ENCODE peak calls at places on chromosomes 12 and 14, in seven cellular contexts. V is ACHN; L is GM12865; A is Calu3; K is AG04450; J is AML-193; D is stimulated activated CD4-positive, alpha-beta T cell treated with anti-CD3 and anti-CD28 coated beads, Interleukin-12 subunit alpha, Interleukin-12 subunit beta, amount 100 ng/mL, for 24 hours. W is an unnamed sample.

GRCh38 chr12:91222746-91223145 is 40.1 kb upstream of the DCN start:
- DNase-seq in K (no peak), L (no peak), D (no peak), V (no peak), A (no peak), J (no peak), W (no peak)

GRCh38 chr14:80544366-80544765 is 333.1 kb upstream of the DIO2 start:
- DNase-seq in D (no peak), K (no peak), J (no peak), L (no peak), V (no peak), A (no peak), W (no peak)

GRCh38 chr12:123063535-123063934 is 83.1 kb downstream of the ARL6IP4 start:
- DNase-seq in D (no peak), J (peak), A (peak), K (no peak), V (peak), L (peak), W (peak)

GRCh38 chr12:57603758-57604453 is 718 bp upstream of the DTX3 start:
- DNase-seq in V (peak), D (no peak), A (no peak), L (no peak), K (no peak), J (no peak), W (no peak)

GRCh38 chr12:5589055-5589454 is 157.1 kb downstream of the NTF3 start:
- DNase-seq in V (no peak), J (no peak), D (no peak), L (no peak), K (no peak), A (no peak), W (no peak)

GRCh38 chr12:2301531-2302461 is 249.0 kb downstream of the CACNA1C start:
- DNase-seq in A (no peak), K (peak), D (no peak), V (no peak), J (no peak), L (no peak), W (no peak)

GRCh38 chr14:50957296-50957695 is 13.0 kb upstream of the PYGL start:
- DNase-seq in D (no peak), J (no peak), L (no peak), K (no peak), A (no peak), V (no peak), W (no peak)

GRCh38 chr14:52112336-52113018 is 43.6 kb upstream of the NID2 start:
- DNase-seq in L (no peak), J (no peak), D (no peak), A (no peak), K (no peak), V (no peak), W (no peak)

GRCh38 chr14:23022849-23023499 is 11.7 kb downstream of the PSMB5 start:
- DNase-seq in D (no peak), V (no peak), K (no peak), A (no peak), L (no peak), J (no peak), W (no peak)

GRCh38 chr14:102249041-102249440 is 55.9 kb downstream of the MOK start:
- DNase-seq in D (no peak), K (no peak), L (no peak), A (no peak), J (no peak), V (no peak), W (no peak)

GRCh38 chr14:92687681-92688433 is 60.6 kb downstream of the LGMN start:
- DNase-seq in V (no peak), K (no peak), D (no peak), J (no peak), A (no peak), L (no peak), W (no peak)

GRCh38 chr14:52844262-52845060 is 53.1 kb upstream of the GNPNAT1 start:
- DNase-seq in V (no peak), L (no peak), A (no peak), K (no peak), D (no peak), J (no peak), W (no peak)

GRCh38 chr12:130053641-130054040 is 108.6 kb upstream of the FZD10 start:
- DNase-seq in K (no peak), L (no peak), D (no peak), V (no peak), J (no peak), A (no peak), W (no peak)

GRCh38 chr14:74937171-74937570 is 14.1 kb upstream of the RPS6KL1 start:
- DNase-seq in K (no peak), V (no peak), J (no peak), D (no peak), A (no peak), L (no peak), W (no peak)

GRCh38 chr14:53355581-53356112 is 202.5 kb upstream of the DDHD1 start:
- DNase-seq in D (no peak), J (no peak), V (peak), K (no peak), L (peak), A (no peak), W (peak)

GRCh38 chr14:75050852-75051555 is at the start of gene MLH3:
- DNase-seq in V (peak), K (peak), D (peak), L (peak), J (peak), A (peak), W (peak)

GRCh38 chr14:65333926-65334687 is 78.4 kb upstream of the FUT8 start:
- DNase-seq in D (no peak), J (no peak), L (no peak), V (no peak), K (peak), A (no peak), W (no peak)

GRCh38 chr14:105394714-105395537 is 3.4 kb upstream of the TEX22 start:
- DNase-seq in A (no peak), D (no peak), L (no peak), J (no peak), V (no peak), K (no peak), W (no peak)

GRCh38 chr12:30013051-30013450 is 229.3 kb upstream of the TMTC1 start:
- DNase-seq in L (no peak), D (no peak), K (no peak), V (peak), A (no peak), J (no peak), W (no peak)

GRCh38 chr12:52794479-52795331 is 1.2 kb downstream of the KRT3 start:
- DNase-seq in V (peak), D (no peak), K (no peak), J (no peak), L (no peak), A (no peak), W (no peak)

GRCh38 chr14:104352493-104353220 is 214.3 kb downstream of the KIF26A start:
- DNase-seq in D (no peak), J (no peak), A (no peak), L (no peak), K (no peak), V (no peak), W (no peak)

GRCh38 chr12:105559292-105559691 is 228.8 kb downstream of the C12orf75 start:
- DNase-seq in A (no peak), V (no peak), D (no peak), L (no peak), K (no peak), J (no peak), W (no peak)

W was measured in SW 1271.